ENCODE peak calls at places on chromosome 1, in seven cellular contexts. One of them, this sample, is unnamed.

GRCh38 chr1:158039380-158039779 is 45.9 kb downstream of the KIRREL1 start:
- DNase-seq in adrenal gland: no peak
- DNase-seq in fibroblast of lung: no peak
- DNase-seq in astrocyte of the cerebellum: no peak
- DNase-seq in left ventricle myocardium inferior: no peak
- DNase-seq in heart left ventricle: no peak
- DNase-seq in stomach: no peak
- DNase-seq in this sample: no peak

GRCh38 chr1:117826551-117827078 is 102.8 kb downstream of the GDAP2 start:
- DNase-seq in astrocyte of the cerebellum: no peak
- DNase-seq in stomach: no peak
- DNase-seq in fibroblast of lung: peak
- DNase-seq in left ventricle myocardium inferior: peak
- DNase-seq in adrenal gland: peak
- DNase-seq in heart left ventricle: peak
- DNase-seq in this sample: peak

GRCh38 chr1:186512698-186513457 is 52.0 kb upstream of the PDC start:
- DNase-seq in heart left ventricle: no peak
- DNase-seq in adrenal gland: no peak
- DNase-seq in astrocyte of the cerebellum: no peak
- DNase-seq in stomach: no peak
- DNase-seq in fibroblast of lung: no peak
- DNase-seq in left ventricle myocardium inferior: no peak
- DNase-seq in this sample: no peak

GRCh38 chr1:38062361-38063288 is 16.0 kb upstream of the POU3F1 start:
- DNase-seq in astrocyte of the cerebellum: no peak
- DNase-seq in stomach: no peak
- DNase-seq in fibroblast of lung: no peak
- DNase-seq in adrenal gland: no peak
- DNase-seq in heart left ventricle: no peak
- DNase-seq in left ventricle myocardium inferior: no peak
- DNase-seq in this sample: no peak

GRCh38 chr1:99606306-99606705 is 39.6 kb upstream of the PALMD start:
- DNase-seq in adrenal gland: no peak
- DNase-seq in heart left ventricle: no peak
- DNase-seq in fibroblast of lung: no peak
- DNase-seq in stomach: no peak
- DNase-seq in left ventricle myocardium inferior: no peak
- DNase-seq in astrocyte of the cerebellum: no peak
- DNase-seq in this sample: no peak

GRCh38 chr1:187911820-187912219 is 1083.1 kb downstream of the PLA2G4A start:
- DNase-seq in stomach: no peak
- DNase-seq in fibroblast of lung: no peak
- DNase-seq in left ventricle myocardium inferior: no peak
- DNase-seq in adrenal gland: no peak
- DNase-seq in heart left ventricle: no peak
- DNase-seq in astrocyte of the cerebellum: no peak
- DNase-seq in this sample: no peak

GRCh38 chr1:72284398-72285073 is 2.2 kb upstream of the NEGR1 start:
- DNase-seq in fibroblast of lung: peak
- DNase-seq in heart left ventricle: peak
- DNase-seq in astrocyte of the cerebellum: peak
- DNase-seq in stomach: no peak
- DNase-seq in adrenal gland: peak
- DNase-seq in left ventricle myocardium inferior: peak
- DNase-seq in this sample: peak

GRCh38 chr1:41650176-41650519 is 165.7 kb upstream of the EDN2 start:
- DNase-seq in heart left ventricle: peak
- DNase-seq in stomach: no peak
- DNase-seq in astrocyte of the cerebellum: no peak
- DNase-seq in adrenal gland: no peak
- DNase-seq in left ventricle myocardium inferior: no peak
- DNase-seq in fibroblast of lung: no peak
- DNase-seq in this sample: no peak

GRCh38 chr1:234866007-234866866 is 256.3 kb upstream of the IRF2BP2 start:
- DNase-seq in heart left ventricle: peak
- DNase-seq in fibroblast of lung: peak
- DNase-seq in adrenal gland: peak
- DNase-seq in astrocyte of the cerebellum: no peak
- DNase-seq in left ventricle myocardium inferior: no peak
- DNase-seq in stomach: peak
- DNase-seq in this sample: no peak

GRCh38 chr1:155038602-155039307 is 5.1 kb downstream of the DCST1 start:
- DNase-seq in left ventricle myocardium inferior: no peak
- DNase-seq in stomach: peak
- DNase-seq in fibroblast of lung: peak
- DNase-seq in heart left ventricle: no peak
- DNase-seq in adrenal gland: no peak
- DNase-seq in astrocyte of the cerebellum: no peak
- DNase-seq in this sample: no peak

GRCh38 chr1:226002667-226003501 is 3.7 kb upstream of the SDE2 start:
- DNase-seq in adrenal gland: peak
- DNase-seq in heart left ventricle: peak
- DNase-seq in fibroblast of lung: no peak
- DNase-seq in stomach: peak
- DNase-seq in left ventricle myocardium inferior: peak
- DNase-seq in astrocyte of the cerebellum: no peak
- DNase-seq in this sample: no peak

GRCh38 chr1:61644303-61644702 is 80.6 kb downstream of the TM2D1 start:
- DNase-seq in left ventricle myocardium inferior: no peak
- DNase-seq in heart left ventricle: no peak
- DNase-seq in astrocyte of the cerebellum: no peak
- DNase-seq in adrenal gland: no peak
- DNase-seq in stomach: no peak
- DNase-seq in fibroblast of lung: no peak
- DNase-seq in this sample: no peak
- H3K4me3 ChIP-seq in left ventricle myocardium inferior: no peak
- H3K4me3 ChIP-seq in heart left ventricle: no peak
- H3K4me3 ChIP-seq in astrocyte of the cerebellum: no peak
- H3K4me3 ChIP-seq in adrenal gland: no peak
- H3K4me3 ChIP-seq in stomach: no peak
- H3K4me3 ChIP-seq in fibroblast of lung: no peak
- H3K4me3 ChIP-seq in this sample: no peak

DNA sequence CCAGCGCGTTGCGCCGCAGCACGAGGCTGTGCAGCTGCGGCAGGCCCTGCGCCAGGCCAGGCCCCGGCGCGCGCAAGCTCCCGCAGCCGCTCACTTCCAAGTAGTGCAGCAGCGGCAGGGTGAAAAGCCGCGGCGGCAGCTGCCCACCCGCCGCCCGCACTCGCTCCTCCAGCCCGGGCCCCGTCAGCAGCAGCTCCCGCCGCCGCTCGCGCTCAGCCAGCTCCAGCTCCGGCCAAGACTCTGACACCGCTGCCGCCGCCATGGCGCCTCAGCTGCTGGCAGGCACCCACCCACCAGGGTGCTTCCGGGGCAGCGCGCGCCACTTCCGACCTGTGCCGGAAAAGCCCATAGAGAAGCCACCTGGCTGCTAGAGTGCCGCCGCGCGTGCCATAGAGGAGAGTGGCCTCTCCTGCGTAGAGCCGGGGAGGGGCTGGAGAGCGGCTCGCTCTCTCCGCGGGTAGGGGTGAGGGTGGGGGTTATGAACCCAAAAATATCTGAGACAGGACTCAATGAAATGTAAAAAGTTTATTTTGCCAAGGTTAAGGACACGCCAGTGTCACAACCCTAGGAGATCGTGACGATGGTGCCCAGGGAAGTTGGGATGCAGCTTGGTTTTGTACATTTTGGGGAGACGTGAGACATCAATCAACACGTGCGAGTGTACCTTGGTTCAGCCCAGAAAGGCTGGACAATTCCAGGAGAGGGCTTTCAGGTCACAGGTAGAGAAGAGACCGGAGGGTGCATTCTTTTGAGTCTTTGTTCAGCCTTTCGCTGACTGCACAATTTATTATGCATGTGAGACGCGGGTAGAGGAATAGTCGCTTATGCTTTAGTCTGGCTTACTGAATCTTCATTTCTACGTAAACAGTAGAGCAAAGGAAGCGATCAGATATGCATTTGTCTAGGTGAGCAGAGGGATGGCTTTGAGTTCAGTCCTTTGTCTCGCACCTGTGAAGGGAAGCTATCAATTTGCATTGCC is at the start of gene LRRC47:
- DNase-seq in fibroblast of lung: peak
- DNase-seq in left ventricle myocardium inferior: peak
- DNase-seq in adrenal gland: peak
- DNase-seq in stomach: peak
- DNase-seq in astrocyte of the cerebellum: peak
- DNase-seq in heart left ventricle: peak
- DNase-seq in this sample: peak
- TF ChIP-seq CTCF in fibroblast of lung: no peak
- TF ChIP-seq CTCF in left ventricle myocardium inferior: peak
- TF ChIP-seq CTCF in adrenal gland: peak
- TF ChIP-seq CTCF in stomach: no peak
- TF ChIP-seq CTCF in astrocyte of the cerebellum: no peak
- TF ChIP-seq CTCF in heart left ventricle: peak
- TF ChIP-seq CTCF in this sample: no peak

DNA sequence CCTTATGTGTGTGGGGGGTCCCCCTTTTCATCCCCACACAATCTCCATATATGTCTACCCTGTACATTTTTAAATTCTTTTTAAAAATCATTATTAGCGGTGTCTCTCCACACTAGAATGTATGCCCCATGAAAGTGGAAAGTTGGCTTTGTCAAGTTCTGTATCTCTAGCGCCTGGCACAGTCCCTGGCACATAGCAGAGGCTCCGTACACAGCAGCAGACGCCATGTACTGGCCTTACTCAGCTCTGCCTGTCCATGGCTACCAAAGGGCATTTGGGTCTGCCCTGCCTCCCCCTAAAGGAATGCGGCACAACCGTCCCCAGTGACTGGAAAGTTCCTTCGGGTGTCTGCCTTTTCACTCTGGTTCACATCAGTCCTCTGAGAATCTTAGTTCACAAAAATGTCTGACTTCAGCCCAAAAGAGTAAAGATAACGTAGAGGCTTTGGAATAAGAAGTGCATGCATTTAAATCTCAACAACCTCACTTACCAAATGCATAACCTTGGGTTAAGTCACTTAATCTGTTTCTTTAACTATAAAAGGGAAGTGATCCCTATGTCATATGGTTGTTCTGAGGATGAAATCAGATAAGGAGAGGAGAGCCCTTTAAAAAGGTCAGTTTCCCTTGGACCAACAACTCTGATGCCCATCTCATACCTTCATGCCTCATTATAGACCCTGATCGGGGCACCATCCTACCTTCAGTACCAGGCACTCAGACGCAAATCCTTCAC is 61.1 kb downstream of the CD46 start:
- DNase-seq in stomach: no peak
- DNase-seq in astrocyte of the cerebellum: no peak
- DNase-seq in left ventricle myocardium inferior: no peak
- DNase-seq in adrenal gland: peak
- DNase-seq in heart left ventricle: peak
- DNase-seq in fibroblast of lung: no peak
- DNase-seq in this sample: no peak
- H3K4me3 ChIP-seq in stomach: peak
- H3K4me3 ChIP-seq in astrocyte of the cerebellum: no peak
- H3K4me3 ChIP-seq in left ventricle myocardium inferior: peak
- H3K4me3 ChIP-seq in adrenal gland: no peak
- H3K4me3 ChIP-seq in heart left ventricle: no peak
- H3K4me3 ChIP-seq in fibroblast of lung: no peak
- H3K4me3 ChIP-seq in this sample: no peak

GRCh38 chr1:202189919-202190715 is 3.5 kb upstream of the LGR6 start:
- DNase-seq in left ventricle myocardium inferior: no peak
- DNase-seq in stomach: no peak
- DNase-seq in astrocyte of the cerebellum: no peak
- DNase-seq in adrenal gland: no peak
- DNase-seq in heart left ventricle: no peak
- DNase-seq in fibroblast of lung: no peak
- DNase-seq in this sample: no peak
- TF ChIP-seq CTCF in left ventricle myocardium inferior: no peak
- TF ChIP-seq CTCF in stomach: no peak
- TF ChIP-seq CTCF in astrocyte of the cerebellum: peak
- TF ChIP-seq CTCF in adrenal gland: no peak
- TF ChIP-seq CTCF in heart left ventricle: no peak
- TF ChIP-seq CTCF in fibroblast of lung: no peak
- TF ChIP-seq CTCF in this sample: peak

GRCh38 chr1:212945761-212946160 is 4.6 kb upstream of the VASH2 start:
- DNase-seq in adrenal gland: no peak
- DNase-seq in stomach: no peak
- DNase-seq in fibroblast of lung: no peak
- DNase-seq in left ventricle myocardium inferior: no peak
- DNase-seq in heart left ventricle: no peak
- DNase-seq in astrocyte of the cerebellum: no peak
- DNase-seq in this sample: no peak
- H3K4me3 ChIP-seq in adrenal gland: no peak
- H3K4me3 ChIP-seq in stomach: no peak
- H3K4me3 ChIP-seq in fibroblast of lung: no peak
- H3K4me3 ChIP-seq in left ventricle myocardium inferior: no peak
- H3K4me3 ChIP-seq in heart left ventricle: no peak
- H3K4me3 ChIP-seq in astrocyte of the cerebellum: no peak
- H3K4me3 ChIP-seq in this sample: no peak

This sample was measured in AG09309.